ENCODE peak calls at places on chromosomes 5 and 9, in six cellular contexts. Y is activated T-cell treated with anti-CD3 and anti-CD28 coated beads for 1 hour, H is substantia nigra, Z is coronary artery, M is SHP77, O is glutamatergic neuron. C is an unnamed sample.

GRCh38 chr5:154520861-154521453 is 42.9 kb upstream of the HAND1 start:
- DNase-seq in H (no peak), Y (no peak), O (no peak), Z (no peak), M (peak), C (no peak)

GRCh38 chr9:128288273-128289004 is 12.4 kb downstream of the SWI5 start:
- DNase-seq in Y (no peak), H (no peak), M (no peak), Z (no peak), O (no peak), C (no peak)

GRCh38 chr5:140556438-140556837 is 835 bp downstream of the SRA1 start:
- DNase-seq in H (no peak), O (no peak), Y (no peak), Z (no peak), M (no peak), C (no peak)

GRCh38 chr5:161548472-161549094 is 2.1 kb upstream of the GABRB2 start:
- DNase-seq in H (no peak), Y (no peak), M (no peak), O (peak), Z (no peak), C (no peak)

GRCh38 chr9:126650404-126650804 is 36.7 kb downstream of the LMX1B start:
- DNase-seq in M (no peak), H (no peak), Z (no peak), O (no peak), Y (no peak), C (no peak)

GRCh38 chr5:132747693-132748440 is 641 bp downstream of the CCNI2 start:
- DNase-seq in O (peak), M (no peak), Z (no peak), H (no peak), Y (peak), C (no peak)

GRCh38 chr9:3879731-3880493 is 354.1 kb upstream of the RFX3 start:
- DNase-seq in H (no peak), O (no peak), Z (no peak), Y (no peak), M (peak), C (no peak)

GRCh38 chr9:136339173-136339957 is 12.0 kb downstream of the GPSM1 start:
- DNase-seq in Y (no peak), M (peak), O (peak), Z (no peak), H (peak), C (peak)

GRCh38 chr5:112411903-112412302 is 7.2 kb downstream of the EPB41L4A start:
- DNase-seq in O (no peak), Y (no peak), Z (no peak), H (no peak), M (no peak), C (no peak)

GRCh38 chr5:880816-881550 is 11.6 kb downstream of the BRD9 start:
- DNase-seq in Y (no peak), O (no peak), Z (no peak), M (no peak), H (no peak), C (no peak)

GRCh38 chr9:118578467-118578866 is 790.8 kb downstream of the BRINP1 start:
- DNase-seq in M (no peak), Z (no peak), O (no peak), H (no peak), Y (no peak), C (no peak)

GRCh38 chr5:28499764-28500290 is 1461.4 kb upstream of the CDH9 start:
- DNase-seq in O (no peak), Z (no peak), M (no peak), Y (no peak), H (no peak), C (no peak)

GRCh38 chr5:6765612-6766525 is 52.6 kb downstream of the TENT4A start:
- DNase-seq in Y (peak), O (peak), M (peak), H (peak), Z (peak), C (peak)

GRCh38 chr5:35919191-35919590 is 19.2 kb downstream of the CAPSL start:
- DNase-seq in Z (no peak), M (no peak), Y (no peak), O (no peak), H (no peak), C (no peak)

GRCh38 chr9:22136446-22137140 is 127.5 kb upstream of the CDKN2B start:
- DNase-seq in H (no peak), Y (no peak), M (no peak), O (no peak), Z (no peak), C (no peak)

GRCh38 chr5:54837939-54838457 is 147.4 kb downstream of the ESM1 start:
- DNase-seq in O (no peak), Y (no peak), H (no peak), M (no peak), Z (no peak), C (no peak)

GRCh38 chr9:116549061-116549664 is 137.9 kb upstream of the TRIM32 start:
- DNase-seq in M (peak), O (peak), H (no peak), Z (peak), Y (no peak), C (peak)

GRCh38 chr5:132859889-132860437 is 6.3 kb downstream of the GDF9 start:
- DNase-seq in Z (no peak), Y (no peak), O (no peak), M (no peak), H (no peak), C (no peak)

GRCh38 chr5:150136841-150137167 is 18.8 kb downstream of the PDGFRB start:
- DNase-seq in O (no peak), M (no peak), Z (no peak), H (no peak), Y (no peak), C (no peak)

GRCh38 chr9:133993635-133994253 is 1.6 kb upstream of the VAV2 start:
- DNase-seq in Z (no peak), H (no peak), Y (no peak), M (no peak), O (no peak), C (no peak)

GRCh38 chr9:87557996-87558395 is 60.3 kb downstream of the DAPK1 start:
- DNase-seq in H (no peak), M (no peak), Y (no peak), O (no peak), Z (no peak), C (no peak)

GRCh38 chr5:38888023-38888422 is 42.2 kb downstream of the OSMR start:
- DNase-seq in O (no peak), Y (no peak), M (no peak), H (no peak), Z (no peak), C (no peak)

GRCh38 chr9:109579191-109579948 is 81.3 kb upstream of the PTPN3 start:
- DNase-seq in Z (no peak), H (no peak), Y (no peak), O (no peak), M (no peak), C (no peak)

GRCh38 chr9:72022846-72023245 is 37.6 kb downstream of the C9orf57 start:
- DNase-seq in O (no peak), M (no peak), H (no peak), Z (no peak), Y (no peak), C (no peak)

GRCh38 chr9:95749493-95749892 is 126.0 kb upstream of the ERCC6L2 start:
- DNase-seq in M (no peak), Z (no peak), H (no peak), O (peak), Y (no peak), C (no peak)

GRCh38 chr5:150540615-150541396 is 32.9 kb downstream of the NDST1 start:
- DNase-seq in Y (no peak), H (no peak), O (no peak), Z (no peak), M (peak), C (no peak)

GRCh38 chr5:181189363-181189961 is 15.5 kb downstream of the TRIM7 start:
- DNase-seq in H (no peak), M (no peak), Z (no peak), Y (no peak), O (peak), C (no peak)

GRCh38 chr9:27565669-27566068 is 7.6 kb downstream of the C9orf72 start:
- DNase-seq in O (no peak), M (no peak), H (no peak), Z (no peak), Y (no peak), C (no peak)

GRCh38 chr9:133778336-133778995 is 40.3 kb upstream of the SARDH start:
- DNase-seq in M (no peak), O (no peak), Y (no peak), H (no peak), Z (no peak), C (no peak)

GRCh38 chr5:102296229-102296817 is at the start of gene SLCO4C1:
- DNase-seq in H (no peak), Z (no peak), O (peak), Y (peak), M (peak), C (peak)

GRCh38 chr9:130780865-130781504 is 54.1 kb upstream of the ABL1 start:
- DNase-seq in Y (no peak), H (no peak), O (no peak), M (no peak), Z (peak), C (no peak)

GRCh38 chr9:6106576-6107339 is 91.3 kb upstream of the RANBP6 start:
- DNase-seq in Y (no peak), Z (no peak), M (peak), H (no peak), O (no peak), C (no peak)

GRCh38 chr5:140205952-140206351 is 31.0 kb downstream of the CYSTM1 start:
- DNase-seq in H (no peak), Y (no peak), O (no peak), Z (no peak), M (no peak), C (no peak)

GRCh38 chr5:53023969-53024368 is 34.8 kb downstream of the ITGA2 start:
- DNase-seq in H (no peak), O (no peak), Z (no peak), Y (no peak), M (no peak), C (no peak)

GRCh38 chr5:171965740-171966139 is 40.7 kb downstream of the FBXW11 start:
- DNase-seq in H (no peak), M (no peak), Y (no peak), Z (no peak), O (no peak), C (no peak)

GRCh38 chr9:136728548-136729123 is 14.1 kb downstream of the LCN10 start:
- DNase-seq in M (no peak), H (no peak), Z (no peak), Y (no peak), O (peak), C (no peak)

GRCh38 chr5:96752341-96753016 is 55.3 kb downstream of the ERAP1 start:
- DNase-seq in Z (no peak), M (peak), O (no peak), H (no peak), Y (no peak), C (no peak)

GRCh38 chr9:76798527-76798926 is 34.3 kb downstream of the PCA3 start:
- DNase-seq in M (no peak), Y (no peak), Z (no peak), O (no peak), H (no peak), C (no peak)

GRCh38 chr9:133990366-133991210 is 1.5 kb downstream of the VAV2 start:
- DNase-seq in H (no peak), Y (no peak), Z (peak), O (no peak), M (peak), C (peak)

GRCh38 chr9:2809692-2810423 is 34.0 kb downstream of the PUM3 start:
- DNase-seq in O (no peak), H (no peak), Y (no peak), Z (no peak), M (no peak), C (no peak)

C was measured in cardiac septum.